ENCODE peak calls at places on chromosomes 13 and 19, in four cellular contexts. One of them, this sample, is unnamed.

GRCh38 chr19:38693380-38694223 is 46.2 kb downstream of the ACTN4 start:
- DNase-seq in WTC11: peak; percentile 39
- DNase-seq in GM12878: no peak
- DNase-seq in K562: no peak
- DNase-seq in this sample: peak; percentile 81

GRCh38 chr13:106617561-106617960 is 49.6 kb upstream of the ARGLU1 start:
- DNase-seq in WTC11: no peak
- DNase-seq in GM12878: no peak
- DNase-seq in K562: no peak
- DNase-seq in this sample: no peak

GRCh38 chr19:57239982-57240310 is 486 bp upstream of the ZNF805 start:
- DNase-seq in WTC11: no peak
- DNase-seq in GM12878: no peak
- DNase-seq in K562: no peak
- DNase-seq in this sample: no peak

GRCh38 chr19:16118489-16119033 is 6.9 kb downstream of the RAB8A start:
- DNase-seq in WTC11: no peak
- DNase-seq in GM12878: peak; percentile 97
- DNase-seq in K562: no peak
- DNase-seq in this sample: no peak

GRCh38 chr13:71718931-71719330 is 148.1 kb downstream of the DACH1 start:
- DNase-seq in WTC11: no peak
- DNase-seq in GM12878: no peak
- DNase-seq in K562: no peak
- DNase-seq in this sample: no peak

GRCh38 chr13:35796627-35797026 is 320.1 kb upstream of the MAB21L1 start:
- DNase-seq in WTC11: no peak
- DNase-seq in GM12878: no peak
- DNase-seq in K562: no peak
- DNase-seq in this sample: no peak

GRCh38 chr19:48738557-48739399 is 1.6 kb downstream of the RASIP1 start:
- DNase-seq in WTC11: peak; percentile 99
- DNase-seq in GM12878: peak; percentile 11
- DNase-seq in K562: peak; percentile 98
- DNase-seq in this sample: peak; percentile 92

GRCh38 chr13:80340643-80341097 is 256 bp downstream of the SPRY2 start:
- DNase-seq in WTC11: no peak
- DNase-seq in GM12878: no peak
- DNase-seq in K562: no peak
- DNase-seq in this sample: peak; percentile 18

GRCh38 chr19:55247621-55248099 is 11.2 kb downstream of the PPP6R1 start:
- DNase-seq in WTC11: no peak
- DNase-seq in GM12878: no peak
- DNase-seq in K562: no peak
- DNase-seq in this sample: no peak

GRCh38 chr13:99045396-99045795 is 67.5 kb upstream of the DOCK9 start:
- DNase-seq in WTC11: no peak
- DNase-seq in GM12878: no peak
- DNase-seq in K562: no peak
- DNase-seq in this sample: no peak

GRCh38 chr19:39998511-39998910 is 1.7 kb downstream of the ZNF546 start:
- DNase-seq in WTC11: no peak
- DNase-seq in GM12878: no peak
- DNase-seq in K562: no peak
- DNase-seq in this sample: no peak

GRCh38 chr13:29906432-29907011 is 56.1 kb upstream of the UBL3 start:
- DNase-seq in WTC11: no peak
- DNase-seq in GM12878: no peak
- DNase-seq in K562: no peak
- DNase-seq in this sample: no peak

GRCh38 chr19:44575116-44575700 is 38.2 kb upstream of the IGSF23 start:
- DNase-seq in WTC11: no peak
- DNase-seq in GM12878: no peak
- DNase-seq in K562: no peak
- DNase-seq in this sample: no peak
- TF ChIP-seq ATF2 in WTC11: no peak
- TF ChIP-seq ATF2 in GM12878: no peak
- TF ChIP-seq ATF2 in K562: no peak
- TF ChIP-seq ATF2 in this sample: no peak

DNA sequence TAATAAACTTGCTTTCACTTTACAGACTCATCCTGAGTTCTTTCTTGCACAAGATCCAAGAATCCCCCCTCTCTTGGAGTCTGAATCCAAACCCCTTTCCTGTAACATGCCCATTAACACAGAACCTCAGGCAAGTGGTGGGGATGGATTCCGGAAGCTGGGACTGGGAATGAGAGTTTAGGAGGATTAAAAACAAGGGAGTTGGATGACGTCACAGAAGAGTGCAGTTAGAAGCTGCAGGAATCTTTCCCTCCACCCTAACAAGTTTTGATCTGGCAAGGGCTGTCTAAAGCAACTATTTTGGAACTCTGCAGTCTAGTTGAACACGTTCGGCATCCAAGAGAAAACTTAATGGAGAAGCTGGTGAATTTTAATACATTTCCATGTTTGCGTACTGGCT is 48.2 kb upstream of the PEPD start:
- DNase-seq in WTC11: no peak
- DNase-seq in GM12878: no peak
- DNase-seq in K562: no peak
- DNase-seq in this sample: no peak
- TF ChIP-seq ATF2 in WTC11: no peak
- TF ChIP-seq ATF2 in GM12878: no peak
- TF ChIP-seq ATF2 in K562: no peak
- TF ChIP-seq ATF2 in this sample: no peak

GRCh38 chr19:47075179-47075811 is 26.9 kb upstream of the TMEM160 start:
- DNase-seq in WTC11: no peak
- DNase-seq in GM12878: no peak
- DNase-seq in K562: no peak
- DNase-seq in this sample: no peak

GRCh38 chr19:47071731-47072130 is 23.3 kb upstream of the TMEM160 start:
- DNase-seq in WTC11: no peak
- DNase-seq in GM12878: no peak
- DNase-seq in K562: no peak
- DNase-seq in this sample: no peak

GRCh38 chr19:47074621-47075020 is 26.2 kb upstream of the TMEM160 start:
- DNase-seq in WTC11: no peak
- DNase-seq in GM12878: no peak
- DNase-seq in K562: no peak
- DNase-seq in this sample: no peak

GRCh38 chr19:47072323-47072722 is 23.9 kb upstream of the TMEM160 start:
- DNase-seq in WTC11: no peak
- DNase-seq in GM12878: no peak
- DNase-seq in K562: no peak
- DNase-seq in this sample: no peak

GRCh38 chr19:47073574-47073973 is 25.1 kb upstream of the TMEM160 start:
- DNase-seq in WTC11: no peak
- DNase-seq in GM12878: no peak
- DNase-seq in K562: no peak
- DNase-seq in this sample: no peak
- TF ChIP-seq ATF2 in WTC11: no peak
- TF ChIP-seq ATF2 in GM12878: no peak
- TF ChIP-seq ATF2 in K562: no peak
- TF ChIP-seq ATF2 in this sample: no peak

DNA sequence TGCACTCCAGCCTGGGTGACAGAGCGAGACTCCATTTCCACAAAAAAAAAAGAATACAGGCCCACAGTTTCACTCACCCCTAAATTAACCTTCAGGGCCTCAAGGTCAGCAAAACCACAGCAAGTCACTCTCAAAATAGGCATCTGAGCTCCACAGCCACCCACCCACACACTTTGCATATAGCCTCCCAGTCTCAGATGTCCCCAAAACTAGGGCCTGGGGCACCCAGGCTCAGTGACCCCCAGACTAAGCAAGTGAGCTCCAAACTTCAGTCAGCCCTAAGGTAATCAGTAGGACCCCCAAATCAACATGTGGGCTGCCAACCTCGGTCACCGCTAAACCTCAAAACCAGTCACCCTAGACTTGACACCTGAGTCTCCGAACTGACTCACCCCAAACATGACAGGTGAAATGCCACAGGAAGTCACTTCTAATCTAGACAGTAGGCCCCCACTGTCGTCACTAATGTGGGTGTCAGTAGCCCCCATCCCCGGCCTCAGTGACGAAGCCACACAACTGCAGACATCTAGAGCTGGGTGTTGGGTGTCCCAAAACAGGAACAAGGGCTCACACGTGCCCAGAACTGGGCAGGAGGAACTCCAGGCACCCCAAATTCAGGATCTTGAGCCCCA is 13.9 kb downstream of the RABAC1 start:
- DNase-seq in WTC11: no peak
- DNase-seq in GM12878: peak; percentile 94
- DNase-seq in K562: no peak
- DNase-seq in this sample: no peak
- TF ChIP-seq ATF2 in WTC11: no peak
- TF ChIP-seq ATF2 in GM12878: peak; percentile 89
- TF ChIP-seq ATF2 in K562: no peak
- TF ChIP-seq ATF2 in this sample: no peak

DNA sequence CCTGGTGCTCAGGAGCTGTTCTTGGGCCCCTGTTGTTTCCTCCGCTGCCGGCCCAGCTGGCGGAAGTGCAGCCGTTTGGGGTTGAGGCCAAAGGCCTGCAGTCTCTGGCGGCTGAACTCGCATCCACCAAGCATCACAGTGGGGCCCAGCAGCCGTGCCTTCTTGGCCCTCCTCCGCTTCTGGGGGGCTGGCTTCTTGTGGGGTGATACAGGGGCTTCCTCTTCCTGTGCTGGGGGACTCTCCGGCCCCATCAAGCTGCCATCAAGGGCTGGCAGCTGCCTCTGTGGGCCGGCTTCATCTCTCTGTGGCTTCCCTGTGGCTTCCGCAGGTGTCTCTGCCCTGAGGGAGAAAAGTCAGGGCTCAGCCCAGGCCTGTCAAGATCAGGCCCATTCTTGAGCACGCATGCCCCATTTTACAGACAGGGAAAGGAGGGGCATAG is 10.3 kb downstream of the ATG4D start:
- DNase-seq in WTC11: no peak
- DNase-seq in GM12878: peak; percentile 55
- DNase-seq in K562: no peak
- DNase-seq in this sample: no peak
- TF ChIP-seq ATF2 in WTC11: no peak
- TF ChIP-seq ATF2 in GM12878: no peak
- TF ChIP-seq ATF2 in K562: no peak
- TF ChIP-seq ATF2 in this sample: no peak

GRCh38 chr13:111846396-111847174 is 220.4 kb upstream of the SOX1 start:
- DNase-seq in WTC11: peak; percentile 42
- DNase-seq in GM12878: no peak
- DNase-seq in K562: no peak
- DNase-seq in this sample: no peak
- TF ChIP-seq ATF2 in WTC11: no peak
- TF ChIP-seq ATF2 in GM12878: no peak
- TF ChIP-seq ATF2 in K562: no peak
- TF ChIP-seq ATF2 in this sample: no peak

This sample was measured in HepG2.